ENCODE peak calls at places on chromosomes 7 and 10, in eight cellular contexts. K is CD8-positive, alpha-beta T cell; G is H1; U is lower lobe of right lung; H is skeletal muscle cell; C is AML-193; W is activated CD4-positive, CD25-positive, alpha-beta regulatory T cell; N is NCI-H446 treated with DMSO at 0.1 percent for 48 hours. Q is an unnamed sample.

GRCh38 chr10:132910901-132911711 is 31.3 kb downstream of the CFAP46 start:
- DNase-seq in H (no peak), K (no peak), N (no peak), W (no peak), U (peak), G (no peak), C (no peak), Q (no peak)

GRCh38 chr7:80879849-80880248 is 39.0 kb downstream of the SEMA3C start:
- DNase-seq in K (no peak), H (no peak), C (no peak), N (no peak), U (no peak), G (no peak), W (no peak), Q (no peak)

GRCh38 chr7:112157072-112157471 is 49.1 kb downstream of the DOCK4 start:
- DNase-seq in H (peak), G (no peak), U (no peak), C (no peak), K (no peak), N (no peak), W (no peak), Q (no peak)

GRCh38 chr10:16653223-16653622 is 131.5 kb upstream of the C1QL3 start:
- DNase-seq in N (no peak), G (no peak), U (no peak), K (no peak), H (no peak), C (no peak), W (no peak), Q (no peak)

GRCh38 chr7:118803-119376 is 73.5 kb upstream of the FAM20C start:
- DNase-seq in C (peak), N (no peak), H (no peak), U (no peak), K (no peak), G (no peak), W (no peak), Q (no peak)

GRCh38 chr7:156650042-156650441 is 9.5 kb downstream of the RNF32 start:
- DNase-seq in U (no peak), N (no peak), W (no peak), H (no peak), C (no peak), K (no peak), G (no peak), Q (no peak)

GRCh38 chr7:5567810-5568209 is 144.2 kb upstream of the TNRC18 start:
- DNase-seq in H (no peak), N (no peak), W (no peak), G (no peak), U (no peak), C (no peak), K (no peak), Q (no peak)

GRCh38 chr10:110337906-110338305 is 33.2 kb upstream of the SMNDC1 start:
- DNase-seq in C (no peak), W (no peak), U (no peak), N (peak), G (no peak), K (no peak), H (no peak), Q (no peak)

GRCh38 chr10:22427101-22427500 is 81.8 kb downstream of the SPAG6 start:
- DNase-seq in W (no peak), G (no peak), C (no peak), N (peak), U (no peak), K (no peak), H (peak), Q (no peak)

GRCh38 chr10:115606081-115606480 is 512.9 kb downstream of the ATRNL1 start:
- DNase-seq in K (no peak), G (no peak), W (no peak), N (no peak), C (no peak), U (no peak), H (peak), Q (no peak)

GRCh38 chr10:11353229-11353896 is 258.1 kb downstream of the USP6NL start:
- DNase-seq in N (no peak), H (no peak), K (no peak), G (no peak), U (no peak), W (no peak), C (no peak), Q (no peak)

GRCh38 chr7:25672476-25672875 is 444.2 kb upstream of the NPVF start:
- DNase-seq in U (no peak), H (no peak), C (no peak), G (no peak), W (no peak), K (no peak), N (no peak), Q (no peak)

GRCh38 chr7:89584896-89585295 is 569.4 kb upstream of the STEAP1 start:
- DNase-seq in C (no peak), K (no peak), G (no peak), N (no peak), U (no peak), W (no peak), H (no peak), Q (no peak)

GRCh38 chr7:96426027-96426426 is 104.1 kb upstream of the SLC25A13 start:
- DNase-seq in U (no peak), G (no peak), W (no peak), N (no peak), H (peak), K (no peak), C (no peak), Q (no peak)

GRCh38 chr7:155007947-155008346 is 5.0 kb upstream of the PAXIP1 start:
- DNase-seq in K (peak), G (no peak), W (no peak), U (no peak), N (no peak), H (no peak), C (no peak), Q (peak)

GRCh38 chr10:127872011-127872741 is 20.6 kb downstream of the CLRN3 start:
- DNase-seq in U (no peak), K (no peak), W (no peak), H (no peak), N (no peak), G (peak), C (no peak), Q (no peak)

Q was measured in Panc1.